ENCODE peak calls at places on chromosomes 4 and X, in four cellular contexts. Z, H, T and Y are unnamed samples. For H3K4me1, the result is how much of the 10 kb centered on the place peaks cover.

GRCh38 chrX:21153503-21153902 is 220.7 kb upstream of the CNKSR2 start:
- DNase-seq in Z (no peak), H (no peak), T (no peak), Y (no peak)

GRCh38 chr4:44425614-44426208 is 22.9 kb downstream of the KCTD8 start:
- DNase-seq in Z (no peak), H (no peak), T (no peak), Y (no peak)

GRCh38 chrX:9635805-9636204 is 129.8 kb downstream of the GPR143 start:
- DNase-seq in Z (no peak), H (no peak), T (no peak), Y (no peak)

GRCh38 chrX:110944793-110945466 is 149.3 kb upstream of the CHRDL1 start:
- DNase-seq in Z (no peak), H (no peak), T (no peak), Y (no peak)

GRCh38 chrX:8034058-8034457 is 106.8 kb upstream of the PNPLA4 start:
- DNase-seq in Z (no peak), H (no peak), T (no peak), Y (no peak)

GRCh38 chr4:10730019-10730418 is 45.5 kb upstream of the CLNK start:
- DNase-seq in Z (no peak), H (no peak), T (no peak), Y (no peak)

GRCh38 chr4:141711211-141711610 is 74.8 kb downstream of the IL15 start:
- DNase-seq in Z (no peak), H (no peak), T (no peak), Y (no peak)

GRCh38 chrX:17597836-17598434 is 139.4 kb upstream of the SCML1 start:
- DNase-seq in Z (peak), H (peak), T (peak), Y (peak)

GRCh38 chrX:151279161-151279560 is 102.8 kb downstream of the GPR50 start:
- DNase-seq in Z (no peak), H (no peak), T (no peak), Y (no peak)

GRCh38 chr4:75668596-75668995 is 4.6 kb downstream of the G3BP2 start:
- DNase-seq in Z (no peak), H (no peak), T (no peak), Y (no peak)
- H3K4me1 ChIP-seq in Z (under half), H (under half), T (half or more), Y (under half)

DNA sequence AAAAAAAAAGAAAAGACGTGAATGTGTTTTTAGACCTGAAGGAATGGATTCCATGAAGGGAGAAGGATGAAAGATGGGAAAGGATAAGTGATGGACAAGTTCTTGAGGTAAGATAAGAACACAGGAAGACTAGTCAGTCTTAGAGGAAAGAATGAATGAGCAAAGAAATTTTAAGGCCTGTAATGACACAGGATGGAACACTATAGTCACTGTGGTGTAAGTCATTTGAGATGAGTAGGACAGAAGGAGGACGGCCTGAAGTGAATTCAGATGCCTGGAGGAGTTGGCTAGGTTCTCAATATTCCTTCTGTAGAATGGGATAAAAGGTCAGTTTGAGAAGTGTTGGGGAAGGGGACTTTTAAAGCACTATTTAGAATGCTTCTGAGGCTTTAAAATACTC is 3.8 kb downstream of the MSMO1 start:
- DNase-seq in Z (no peak), H (no peak), T (no peak), Y (no peak)
- H3K4me1 ChIP-seq in Z (under half), H (under half), T (under half), Y (under half)

GRCh38 chrX:49793686-49794085 is 35.4 kb upstream of the PAGE4 start:
- DNase-seq in Z (no peak), H (no peak), T (no peak), Y (no peak)
- H3K4me1 ChIP-seq in Z (under half), H (under half), T (under half), Y (under half)

DNA sequence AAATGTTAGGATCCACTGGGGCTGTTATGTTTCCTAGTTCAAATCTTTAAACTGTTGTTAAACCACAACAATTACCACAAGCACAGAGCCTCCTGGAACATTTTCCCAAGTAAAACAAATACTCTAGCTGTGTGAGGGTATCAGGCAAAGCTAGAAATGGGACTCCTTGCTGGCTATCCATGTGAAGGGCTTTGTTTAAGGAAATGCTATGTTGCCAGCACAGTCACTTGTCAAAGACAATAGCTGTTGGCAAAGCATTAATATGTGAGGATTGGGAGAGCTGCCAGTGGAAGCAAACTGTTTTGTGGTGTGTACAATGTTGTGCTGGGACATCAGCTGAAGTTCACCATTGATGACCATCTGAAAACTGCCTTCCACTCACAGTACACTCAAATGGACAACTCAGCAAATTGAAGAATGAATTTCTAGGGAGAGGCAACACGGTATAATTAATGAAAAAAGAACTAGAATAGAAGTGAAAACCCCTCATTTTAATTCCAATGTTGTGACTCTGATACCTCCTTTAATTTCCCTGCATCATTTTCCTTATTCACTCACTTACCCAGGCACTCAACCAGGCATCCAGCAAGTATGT is 100.8 kb downstream of the ANXA3 start:
- DNase-seq in Z (no peak), H (no peak), T (no peak), Y (no peak)
- H3K4me1 ChIP-seq in Z (under half), H (under half), T (half or more), Y (under half)

GRCh38 chr4:57116245-57116644 is 6.1 kb upstream of the IGFBP7 start:
- DNase-seq in Z (no peak), H (no peak), T (no peak), Y (no peak)

GRCh38 chr4:57114973-57115372 is 4.8 kb upstream of the IGFBP7 start:
- DNase-seq in Z (no peak), H (no peak), T (no peak), Y (no peak)

GRCh38 chr4:57109847-57110634 is at the start of gene IGFBP7:
- DNase-seq in Z (peak), H (peak), T (peak), Y (peak)

GRCh38 chr4:57110635-57111546 is 706 bp upstream of the IGFBP7 start:
- DNase-seq in Z (peak), H (peak), T (peak), Y (peak)

DNA sequence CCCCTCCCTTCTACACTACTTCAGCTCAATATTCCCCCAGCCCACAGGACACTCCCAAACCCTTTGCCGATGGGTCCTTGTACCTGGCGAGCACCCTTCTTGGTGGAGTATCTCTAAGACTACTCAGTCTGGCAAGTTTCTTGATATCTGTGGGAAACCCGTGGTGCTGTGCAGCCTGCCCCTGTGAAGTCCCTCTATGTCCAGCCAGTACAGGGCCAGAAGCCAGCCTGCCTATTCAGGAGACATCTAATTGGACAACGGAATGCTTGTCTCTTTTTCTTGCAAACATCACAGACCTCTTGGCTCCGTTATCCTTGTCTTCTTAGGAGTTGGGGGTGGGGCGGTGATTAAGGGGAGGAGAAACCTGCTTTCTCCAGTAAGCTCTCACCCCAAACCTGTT is 3.7 kb upstream of the IGFBP7 start:
- DNase-seq in Z (no peak), H (no peak), T (no peak), Y (no peak)
- H3K4me1 ChIP-seq in Z (under half), H (under half), T (under half), Y (under half)

GRCh38 chr4:159543831-159544230 is 441.0 kb downstream of the RAPGEF2 start:
- DNase-seq in Z (no peak), H (no peak), T (no peak), Y (no peak)
- H3K4me1 ChIP-seq in Z (under half), H (under half), T (under half), Y (under half)